ENCODE peak calls at places on chromosomes 12 and 14, in five cellular contexts. A is fibroblast of lung, Q is NCI-H2029, E is SW480, L is NCI-H524. X is an unnamed sample.

GRCh38 chr12:52423661-52424503 is 10.3 kb downstream of the KRT75 start:
- DNase-seq in A (no peak), Q (peak), E (peak), L (no peak), X (no peak)

GRCh38 chr14:69610020-69610858 is 1.2 kb upstream of the SUSD6 start:
- DNase-seq in A (no peak), Q (no peak), E (no peak), L (no peak), X (peak)

GRCh38 chr12:31017535-31017934 is 56.1 kb upstream of the DDX11 start:
- DNase-seq in A (no peak), Q (no peak), E (no peak), L (no peak), X (no peak)

GRCh38 chr12:122836027-122836921 is 1.0 kb downstream of the HIP1R start:
- DNase-seq in A (no peak), Q (peak), E (peak), L (no peak), X (peak)

GRCh38 chr12:58540480-58541299 is 379.6 kb downstream of the LRIG3 start:
- DNase-seq in A (peak), Q (peak), E (peak), L (peak), X (peak)

GRCh38 chr12:120955232-120955631 is 23.1 kb upstream of the HNF1A start:
- DNase-seq in A (no peak), Q (no peak), E (no peak), L (no peak), X (no peak)

GRCh38 chr14:95609398-95609990 is 74.6 kb downstream of the GLRX5 start:
- DNase-seq in A (no peak), Q (peak), E (peak), L (peak), X (peak)

GRCh38 chr12:49345048-49345839 is 1.4 kb upstream of the DNAJC22 start:
- DNase-seq in A (no peak), Q (peak), E (no peak), L (no peak), X (peak)

GRCh38 chr12:98422809-98423208 is 92.6 kb upstream of the TMPO start:
- DNase-seq in A (no peak), Q (no peak), E (peak), L (no peak), X (peak)

GRCh38 chr12:57343703-57344378 is 87.0 kb downstream of the R3HDM2 start:
- DNase-seq in A (no peak), Q (no peak), E (no peak), L (no peak), X (no peak)

GRCh38 chr12:3101309-3102022 is 24.3 kb downstream of the TSPAN9 start:
- DNase-seq in A (peak), Q (no peak), E (peak), L (no peak), X (no peak)

GRCh38 chr12:100718212-100718611 is 76.4 kb upstream of the ANO4 start:
- DNase-seq in A (peak), Q (no peak), E (no peak), L (no peak), X (no peak)

GRCh38 chr12:123849517-123849916 is 87.4 kb downstream of the DNAH10 start:
- DNase-seq in A (no peak), Q (no peak), E (no peak), L (no peak), X (no peak)

GRCh38 chr12:132428872-132429121 is 61.2 kb upstream of the FBRSL1 start:
- DNase-seq in A (no peak), Q (no peak), E (no peak), L (peak), X (no peak)

GRCh38 chr14:64232095-64232830 is 61.9 kb downstream of the ESR2 start:
- DNase-seq in A (peak), Q (no peak), E (peak), L (no peak), X (no peak)